ENCODE peak calls at places on chromosomes 13 and 19, in five cellular contexts. One of them, this sample, is unnamed.
A peak's percentile ranks its signal among the peaks of the same experiment; 100 is the strongest.

GRCh38 chr19:41876847-41877489 is at the start of gene CD79A:
- DNase-seq in AG10803: no peak
- DNase-seq in lower leg skin: no peak
- DNase-seq in D721Med: no peak
- DNase-seq in AG04450: no peak
- DNase-seq in this sample: no peak

GRCh38 chr19:6501740-6502648 is at the start of gene TUBB4A:
- DNase-seq in AG10803: no peak
- DNase-seq in AG04450: no peak
- DNase-seq in lower leg skin: no peak
- DNase-seq in D721Med: peak; percentile 96
- DNase-seq in this sample: no peak

GRCh38 chr13:46507978-46508377 is 45.0 kb upstream of the LRCH1 start:
- DNase-seq in AG04450: no peak
- DNase-seq in D721Med: no peak
- DNase-seq in AG10803: peak; percentile 29
- DNase-seq in lower leg skin: no peak
- DNase-seq in this sample: no peak

GRCh38 chr13:29573190-29573589 is 22.3 kb downstream of the SLC7A1 start:
- DNase-seq in D721Med: no peak
- DNase-seq in lower leg skin: peak; percentile 91
- DNase-seq in AG04450: no peak
- DNase-seq in AG10803: peak; percentile 59
- DNase-seq in this sample: peak; percentile 55

GRCh38 chr13:98175823-98176222 is 1.2 kb downstream of the RNF113B start:
- DNase-seq in AG10803: peak; percentile 38
- DNase-seq in D721Med: no peak
- DNase-seq in lower leg skin: no peak
- DNase-seq in AG04450: no peak
- DNase-seq in this sample: no peak

GRCh38 chr13:51222510-51223283 is 499 bp downstream of the FAM124A start:
- DNase-seq in lower leg skin: no peak
- DNase-seq in AG04450: no peak
- DNase-seq in AG10803: no peak
- DNase-seq in D721Med: no peak
- DNase-seq in this sample: no peak

GRCh38 chr19:7251502-7251901 is 42.7 kb downstream of the INSR start:
- DNase-seq in D721Med: no peak
- DNase-seq in AG04450: no peak
- DNase-seq in AG10803: no peak
- DNase-seq in lower leg skin: no peak
- DNase-seq in this sample: no peak

GRCh38 chr19:8034178-8034525 is 18.4 kb upstream of the CCL25 start:
- DNase-seq in AG04450: no peak
- DNase-seq in D721Med: no peak
- DNase-seq in lower leg skin: no peak
- DNase-seq in AG10803: no peak
- DNase-seq in this sample: no peak

GRCh38 chr19:12365372-12366162 is at the start of gene ZNF442:
- DNase-seq in D721Med: peak; percentile 93
- DNase-seq in lower leg skin: peak; percentile 99
- DNase-seq in AG04450: peak; percentile 82
- DNase-seq in AG10803: peak; percentile 94
- DNase-seq in this sample: peak; percentile 95

GRCh38 chr13:55361141-55361540 is 1779.6 kb upstream of the PRR20A start:
- DNase-seq in AG04450: no peak
- DNase-seq in lower leg skin: no peak
- DNase-seq in D721Med: no peak
- DNase-seq in AG10803: no peak
- DNase-seq in this sample: no peak

GRCh38 chr13:113034451-113035208 is 65.6 kb downstream of the MCF2L start:
- DNase-seq in lower leg skin: no peak
- DNase-seq in AG10803: peak; percentile 65
- DNase-seq in D721Med: no peak
- DNase-seq in AG04450: peak; percentile 15
- DNase-seq in this sample: peak; percentile 76

GRCh38 chr13:32107474-32107873 is 75.9 kb downstream of the FRY start:
- DNase-seq in lower leg skin: no peak
- DNase-seq in AG10803: no peak
- DNase-seq in AG04450: no peak
- DNase-seq in D721Med: no peak
- DNase-seq in this sample: no peak

GRCh38 chr13:37225414-37226047 is 120.1 kb upstream of the CSNK1A1L start:
- DNase-seq in lower leg skin: no peak
- DNase-seq in AG04450: no peak
- DNase-seq in AG10803: peak; percentile 44
- DNase-seq in D721Med: no peak
- DNase-seq in this sample: peak; percentile 89

GRCh38 chr13:30866692-30867669 is 39.1 kb upstream of the MEDAG start:
- DNase-seq in AG10803: no peak
- DNase-seq in lower leg skin: peak; percentile 71
- DNase-seq in AG04450: no peak
- DNase-seq in D721Med: no peak
- DNase-seq in this sample: no peak

GRCh38 chr13:100549316-100549715 is 39.3 kb downstream of the GGACT start:
- DNase-seq in AG04450: no peak
- DNase-seq in D721Med: no peak
- DNase-seq in AG10803: no peak
- DNase-seq in lower leg skin: no peak
- DNase-seq in this sample: no peak

GRCh38 chr19:7575426-7576040 is 20.1 kb upstream of the CAMSAP3 start:
- DNase-seq in AG04450: no peak
- DNase-seq in lower leg skin: no peak
- DNase-seq in AG10803: no peak
- DNase-seq in D721Med: no peak
- DNase-seq in this sample: no peak

GRCh38 chr13:22961835-22962537 is 218.8 kb upstream of the SGCG start:
- DNase-seq in lower leg skin: peak; percentile 76
- DNase-seq in D721Med: no peak
- DNase-seq in AG04450: no peak
- DNase-seq in AG10803: no peak
- DNase-seq in this sample: no peak

GRCh38 chr19:35729021-35729420 is 11.2 kb downstream of the KMT2B start:
- DNase-seq in AG04450: no peak
- DNase-seq in AG10803: no peak
- DNase-seq in D721Med: no peak
- DNase-seq in lower leg skin: no peak
- DNase-seq in this sample: no peak

GRCh38 chr19:55490478-55491436 is 2.5 kb downstream of the SSC5D start:
- DNase-seq in lower leg skin: no peak
- DNase-seq in AG10803: no peak
- DNase-seq in AG04450: no peak
- DNase-seq in D721Med: no peak
- DNase-seq in this sample: peak; percentile 50

GRCh38 chr13:48656621-48657020 is 2.9 kb downstream of the CYSLTR2 start:
- DNase-seq in lower leg skin: no peak
- DNase-seq in D721Med: no peak
- DNase-seq in AG04450: no peak
- DNase-seq in AG10803: no peak
- DNase-seq in this sample: peak; percentile 21

GRCh38 chr13:65090191-65090590 is 2139.9 kb downstream of the PCDH9 start:
- DNase-seq in AG04450: no peak
- DNase-seq in lower leg skin: no peak
- DNase-seq in D721Med: no peak
- DNase-seq in AG10803: peak; percentile 24
- DNase-seq in this sample: peak; percentile 8

GRCh38 chr19:36771275-36772231 is 1.1 kb downstream of the ZNF850 start:
- DNase-seq in AG04450: peak; percentile 58
- DNase-seq in lower leg skin: peak; percentile 88
- DNase-seq in D721Med: peak; percentile 36
- DNase-seq in AG10803: peak; percentile 52
- DNase-seq in this sample: peak; percentile 85

GRCh38 chr13:51457086-51457485 is 4.2 kb upstream of the INTS6 start:
- DNase-seq in D721Med: no peak
- DNase-seq in AG04450: no peak
- DNase-seq in lower leg skin: no peak
- DNase-seq in AG10803: no peak
- DNase-seq in this sample: no peak

GRCh38 chr13:26022538-26023292 is 29.1 kb downstream of the SHISA2 start:
- DNase-seq in AG10803: peak; percentile 82
- DNase-seq in lower leg skin: peak; percentile 90
- DNase-seq in D721Med: no peak
- DNase-seq in AG04450: no peak
- DNase-seq in this sample: peak; percentile 61

GRCh38 chr13:74289861-74290260 is 155.7 kb upstream of the KLF12 start:
- DNase-seq in D721Med: no peak
- DNase-seq in AG10803: no peak
- DNase-seq in AG04450: no peak
- DNase-seq in lower leg skin: no peak
- DNase-seq in this sample: no peak

GRCh38 chr19:30049844-30050667 is 108.0 kb downstream of the URI1 start:
- DNase-seq in AG04450: no peak
- DNase-seq in D721Med: no peak
- DNase-seq in lower leg skin: no peak
- DNase-seq in AG10803: no peak
- DNase-seq in this sample: no peak

GRCh38 chr19:40370997-40371801 is 18.8 kb downstream of the HIPK4 start:
- DNase-seq in AG04450: no peak
- DNase-seq in lower leg skin: no peak
- DNase-seq in AG10803: no peak
- DNase-seq in D721Med: no peak
- DNase-seq in this sample: no peak

GRCh38 chr13:80180745-80181144 is 160.2 kb downstream of the SPRY2 start:
- DNase-seq in D721Med: no peak
- DNase-seq in AG10803: no peak
- DNase-seq in AG04450: no peak
- DNase-seq in lower leg skin: no peak
- DNase-seq in this sample: no peak

GRCh38 chr19:38505958-38506357 is 72.5 kb downstream of the RYR1 start:
- DNase-seq in AG04450: no peak
- DNase-seq in lower leg skin: no peak
- DNase-seq in D721Med: no peak
- DNase-seq in AG10803: no peak
- DNase-seq in this sample: no peak

GRCh38 chr19:38499532-38499931 is 66.0 kb downstream of the RYR1 start:
- DNase-seq in D721Med: no peak
- DNase-seq in lower leg skin: no peak
- DNase-seq in AG04450: no peak
- DNase-seq in AG10803: no peak
- DNase-seq in this sample: no peak

GRCh38 chr19:38506375-38506722 is 72.9 kb downstream of the RYR1 start:
- DNase-seq in AG04450: no peak
- DNase-seq in lower leg skin: no peak
- DNase-seq in AG10803: no peak
- DNase-seq in D721Med: no peak
- DNase-seq in this sample: no peak

GRCh38 chr19:38500450-38500849 is 67.0 kb downstream of the RYR1 start:
- DNase-seq in AG04450: no peak
- DNase-seq in AG10803: no peak
- DNase-seq in D721Med: no peak
- DNase-seq in lower leg skin: no peak
- DNase-seq in this sample: no peak

GRCh38 chr19:38502410-38503143 is 69.1 kb downstream of the RYR1 start:
- DNase-seq in D721Med: no peak
- DNase-seq in lower leg skin: no peak
- DNase-seq in AG04450: no peak
- DNase-seq in AG10803: no peak
- DNase-seq in this sample: no peak
- TF ChIP-seq CTCF in D721Med: no peak
- TF ChIP-seq CTCF in lower leg skin: no peak
- TF ChIP-seq CTCF in AG04450: no peak
- TF ChIP-seq CTCF in AG10803: no peak
- TF ChIP-seq CTCF in this sample: no peak

DNA sequence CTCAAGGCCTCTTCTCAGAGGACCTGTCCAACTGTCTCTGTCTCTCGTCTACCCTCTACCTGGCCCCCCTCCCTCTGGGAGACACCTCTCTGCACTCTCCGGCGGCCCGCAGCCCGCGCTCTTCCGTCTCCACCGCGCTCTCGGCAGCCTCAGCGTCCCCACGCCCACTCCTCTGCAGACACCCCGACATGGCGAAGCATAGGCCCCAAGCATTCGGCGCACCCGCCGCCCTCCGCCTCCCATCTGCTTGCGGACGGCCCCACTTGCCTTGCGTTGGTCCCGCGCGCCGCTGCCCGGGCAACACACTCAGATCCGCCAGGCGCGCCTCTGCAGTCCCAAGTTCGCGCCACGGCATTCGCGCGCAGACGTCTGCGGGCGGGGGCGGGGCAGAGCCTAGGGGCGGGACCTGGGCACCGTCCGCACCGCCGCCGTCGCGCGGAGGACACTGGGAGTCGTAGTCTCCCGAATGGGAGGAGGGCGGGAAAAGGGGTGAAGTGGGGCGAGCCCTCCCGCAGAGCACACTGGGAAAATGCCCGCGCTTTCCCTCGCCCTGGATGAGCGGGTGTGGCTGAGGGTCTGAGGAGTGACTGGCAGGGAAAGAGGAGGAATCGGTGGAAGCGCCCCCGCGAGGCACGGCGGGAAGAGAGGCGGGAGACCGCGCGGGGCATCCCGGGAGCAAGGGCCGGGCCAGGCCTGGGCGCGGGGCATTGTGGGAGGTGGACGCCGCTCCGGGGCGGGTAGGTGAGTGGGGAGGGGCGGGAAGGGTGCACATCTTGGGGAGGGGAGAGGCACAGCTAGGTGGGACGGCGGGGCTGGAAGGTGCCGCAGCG is at the start of the genes LIG1 and ZSWIM9:
- DNase-seq in AG10803: peak; percentile 94
- DNase-seq in lower leg skin: peak; percentile 97
- DNase-seq in AG04450: peak; percentile 93
- DNase-seq in D721Med: peak; percentile 98
- DNase-seq in this sample: peak; percentile 95
- TF ChIP-seq CTCF in AG10803: peak; percentile 18
- TF ChIP-seq CTCF in lower leg skin: no peak
- TF ChIP-seq CTCF in AG04450: peak; percentile 4
- TF ChIP-seq CTCF in D721Med: no peak
- TF ChIP-seq CTCF in this sample: peak; percentile 4

DNA sequence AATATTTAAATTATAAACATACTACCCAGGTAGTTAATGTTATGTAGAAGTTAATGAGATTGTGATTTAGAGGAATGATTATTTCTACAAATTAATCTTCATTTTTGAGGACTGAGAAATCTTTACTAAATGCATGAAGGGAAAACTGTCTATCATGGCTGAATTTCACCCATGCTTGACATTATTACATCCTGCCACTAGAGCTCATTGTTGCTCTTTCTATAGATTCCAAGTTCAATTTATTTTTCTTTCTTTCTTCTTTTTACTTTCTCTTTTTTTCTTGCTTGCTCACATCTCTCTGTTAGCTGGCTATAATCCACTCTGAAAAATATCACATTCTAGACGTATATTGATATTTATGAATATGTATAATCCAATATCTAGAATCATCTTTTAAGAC is 505.0 kb upstream of the KLHL1 start:
- DNase-seq in AG04450: no peak
- DNase-seq in D721Med: no peak
- DNase-seq in AG10803: no peak
- DNase-seq in lower leg skin: no peak
- DNase-seq in this sample: no peak
- TF ChIP-seq CTCF in AG04450: no peak
- TF ChIP-seq CTCF in D721Med: peak; percentile 71
- TF ChIP-seq CTCF in AG10803: no peak
- TF ChIP-seq CTCF in lower leg skin: no peak
- TF ChIP-seq CTCF in this sample: no peak

DNA sequence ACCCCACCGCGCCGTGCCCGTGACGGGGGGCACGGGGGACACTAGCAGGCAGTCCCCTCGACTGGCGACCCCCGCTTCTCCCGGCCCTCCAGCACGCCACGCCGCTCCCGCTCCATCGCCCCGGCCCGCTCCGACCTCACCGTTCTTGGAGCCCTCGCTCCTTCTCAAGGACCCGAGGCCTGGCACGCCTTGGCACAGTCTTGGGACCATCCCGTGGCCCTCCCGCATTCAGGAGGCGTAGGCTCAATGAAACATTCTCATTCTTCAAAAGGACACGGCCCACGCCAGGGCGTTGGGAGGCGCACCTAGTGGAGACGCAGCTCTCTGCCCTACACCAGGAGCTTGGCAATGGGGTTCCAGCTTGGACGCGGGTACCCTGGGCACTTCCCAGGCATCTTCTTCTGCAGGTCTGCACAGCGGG is 473 bp upstream of the CERS1 start:
- DNase-seq in lower leg skin: no peak
- DNase-seq in AG04450: no peak
- DNase-seq in AG10803: no peak
- DNase-seq in D721Med: no peak
- DNase-seq in this sample: no peak
- TF ChIP-seq CTCF in lower leg skin: no peak
- TF ChIP-seq CTCF in AG04450: no peak
- TF ChIP-seq CTCF in AG10803: peak; percentile 2
- TF ChIP-seq CTCF in D721Med: no peak
- TF ChIP-seq CTCF in this sample: no peak

This sample was measured in fibroblast of the aortic adventitia.